ENCODE peak calls at places on chromosomes 16 and 17, in six cellular contexts. X is HuH-7.5; S is activated T-helper 2 cell treated with anti-CD3 and anti-CD28 coated beads, Interferon-gamma antibody, Interleukin-2, Interleukin-4, amounts not matched to agents 10 μg/mL and 5 μg/mL and 100 μg/mL, durations not matched to agents 14 hours and 24 hours and 36 hours; H is T follicular helper cell; M is pulmonary artery endothelial cell; P is HT-29. N is an unnamed sample.

GRCh38 chr16:12976491-12976890 is 75.1 kb downstream of the SHISA9 start:
- DNase-seq in P (no peak), H (no peak), S (no peak), X (no peak), M (no peak), N (no peak)

GRCh38 chr16:76749780-76750375 is 441.1 kb upstream of the MON1B start:
- DNase-seq in S (no peak), X (no peak), H (no peak), P (no peak), M (no peak), N (no peak)

GRCh38 chr17:42009170-42009569 is 8.1 kb downstream of the DNAJC7 start:
- DNase-seq in H (no peak), S (no peak), M (no peak), X (no peak), P (no peak), N (no peak)

GRCh38 chr16:51524555-51525373 is 373.7 kb upstream of the SALL1 start:
- DNase-seq in M (no peak), P (peak; percentile 12), H (no peak), X (no peak), S (no peak), N (peak; percentile 52)

GRCh38 chr16:57949013-57949412 is 21.9 kb downstream of the CNGB1 start:
- DNase-seq in X (no peak), M (no peak), S (no peak), P (no peak), H (no peak), N (no peak)

GRCh38 chr16:31455601-31456314 is 3.5 kb upstream of the ARMC5 start:
- DNase-seq in H (no peak), M (no peak), X (no peak), S (no peak), P (no peak), N (no peak)

GRCh38 chr16:70703041-70703834 is 17.4 kb upstream of the MTSS2 start:
- DNase-seq in M (no peak), H (no peak), P (no peak), X (no peak), S (no peak), N (peak; percentile 97)

GRCh38 chr17:46063239-46063638 is 64.2 kb downstream of the STH start:
- DNase-seq in M (no peak), X (no peak), S (no peak), P (no peak), H (no peak), N (no peak)

GRCh38 chr17:11002417-11002816 is 164.5 kb upstream of the PIRT start:
- DNase-seq in X (no peak), M (no peak), H (no peak), S (no peak), P (no peak), N (no peak)

GRCh38 chr16:18037051-18037450 is 299.5 kb downstream of the NPIPA8 start:
- DNase-seq in P (no peak), M (no peak), S (no peak), X (no peak), H (no peak), N (no peak)

GRCh38 chr17:63309021-63309420 is 137.1 kb downstream of the CYB561 start:
- DNase-seq in S (no peak), H (no peak), M (peak; percentile 43), X (no peak), P (no peak), N (no peak)

GRCh38 chr16:10558746-10559641 is 21.4 kb downstream of the EMP2 start:
- DNase-seq in H (no peak), S (no peak), M (no peak), P (peak; percentile 66), X (no peak), N (no peak)

GRCh38 chr17:45224671-45225050 is 3.0 kb downstream of the FMNL1 start:
- DNase-seq in H (no peak), M (no peak), P (no peak), X (no peak), S (peak; percentile 21), N (no peak)

GRCh38 chr16:52463904-52464303 is 83.0 kb downstream of the TOX3 start:
- DNase-seq in X (no peak), H (no peak), S (no peak), P (no peak), M (no peak), N (no peak)

GRCh38 chr17:29179232-29180036 is 764 bp downstream of the MYO18A start:
- DNase-seq in H (no peak), X (peak; percentile 91), M (no peak), S (no peak), P (peak; percentile 84), N (no peak)

GRCh38 chr17:10271004-10271620 is 72.7 kb upstream of the GAS7 start:
- DNase-seq in M (no peak), S (no peak), X (no peak), P (no peak), H (no peak), N (no peak)

GRCh38 chr17:58082870-58083490 is at the start of gene DYNLL2:
- DNase-seq in S (peak; percentile 82), M (peak; percentile 59), P (peak; percentile 77), X (peak; percentile 95), H (peak; percentile 83), N (peak; percentile 15)

GRCh38 chr17:64992325-64992802 is 64.2 kb downstream of the GNA13 start:
- DNase-seq in M (no peak), H (no peak), S (no peak), X (peak; percentile 20), P (no peak), N (no peak)

GRCh38 chr17:59558953-59559352 is 6.5 kb upstream of the DHX40 start:
- DNase-seq in P (peak; percentile 28), M (no peak), X (peak; percentile 13), H (no peak), S (no peak), N (no peak)

GRCh38 chr17:9571201-9571600 is 4.4 kb downstream of the STX8 start:
- DNase-seq in P (no peak), S (no peak), M (no peak), H (no peak), X (no peak), N (no peak)

GRCh38 chr16:80517846-80518245 is 22.9 kb upstream of the DYNLRB2 start:
- DNase-seq in M (no peak), P (no peak), S (no peak), H (no peak), X (no peak), N (no peak)

GRCh38 chr16:55480228-55480655 is 1.2 kb downstream of the MMP2 start:
- DNase-seq in X (no peak), P (no peak), M (peak; percentile 50), S (no peak), H (no peak), N (peak; percentile 63)

GRCh38 chr16:68857479-68857878 is 14.1 kb downstream of the TANGO6 start:
- DNase-seq in H (no peak), X (no peak), M (no peak), S (no peak), P (no peak), N (no peak)

GRCh38 chr17:14859521-14859920 is 405.6 kb downstream of the PMP22 start:
- DNase-seq in P (no peak), M (no peak), H (no peak), X (no peak), S (no peak), N (no peak)

GRCh38 chr17:42329025-42329976 is 41.0 kb downstream of the STAT5A start:
- DNase-seq in P (no peak), X (no peak), H (no peak), M (peak; percentile 43), S (no peak), N (no peak)

GRCh38 chr17:74924250-74924948 is at the start of gene OTOP2:
- DNase-seq in X (no peak), S (no peak), H (no peak), P (no peak), M (no peak), N (no peak)

GRCh38 chr17:77571141-77571540 is 387.4 kb upstream of the TNRC6C start:
- DNase-seq in M (no peak), H (no peak), S (no peak), P (no peak), X (no peak), N (no peak)

GRCh38 chr16:73396556-73396955 is 348.6 kb upstream of the ZFHX3 start:
- DNase-seq in X (no peak), M (no peak), P (no peak), S (no peak), H (no peak), N (no peak)

GRCh38 chr16:85138073-85138824 is 26.0 kb upstream of the CIBAR2 start:
- DNase-seq in X (no peak), M (no peak), P (no peak), S (no peak), H (no peak), N (no peak)

GRCh38 chr16:83995756-83996155 is 27.7 kb downstream of the NECAB2 start:
- DNase-seq in S (no peak), H (no peak), M (no peak), P (peak; percentile 44), X (peak; percentile 54), N (peak; percentile 52)

GRCh38 chr17:80678621-80679020 is 134.0 kb downstream of the RPTOR start:
- DNase-seq in H (no peak), X (no peak), S (peak; percentile 34), M (no peak), P (no peak), N (no peak)

N was measured in brain pericyte.